ENCODE peak calls at places on chromosomes 4 and X, in six cellular contexts. L is Panc1; F is NB4; Y is body of pancreas; S is CD8-positive, alpha-beta T cell; I is osteocyte. C is an unnamed sample.

GRCh38 chrX:65537229-65537628 is 2.6 kb upstream of the LAS1L start:
- DNase-seq in L (no peak), F (no peak), Y (no peak), S (no peak), I (no peak), C (no peak)

GRCh38 chrX:69025802-69026301 is 139.4 kb downstream of the PJA1 start:
- DNase-seq in L (no peak), F (peak; percentile 47), Y (no peak), S (no peak), I (peak; percentile 67), C (no peak)

GRCh38 chr4:176834531-176834930 is 41.8 kb upstream of the VEGFC start:
- DNase-seq in L (no peak), F (no peak), Y (no peak), S (no peak), I (no peak), C (no peak)

GRCh38 chrX:41670108-41670507 is 18.7 kb upstream of the GPR34 start:
- DNase-seq in L (no peak), F (no peak), Y (no peak), S (no peak), I (no peak), C (no peak)

GRCh38 chr4:147078362-147078761 is 132.7 kb upstream of the TTC29 start:
- DNase-seq in L (no peak), F (no peak), Y (no peak), S (no peak), I (no peak), C (no peak)

GRCh38 chrX:149495573-149496071 is 9.5 kb downstream of the IDS start:
- DNase-seq in L (peak; percentile 92), F (no peak), Y (no peak), S (no peak), I (no peak), C (peak; percentile 49)

GRCh38 chr4:77025643-77026321 is 50.0 kb downstream of the CCNI start:
- DNase-seq in L (no peak), F (no peak), Y (no peak), S (no peak), I (no peak), C (no peak)

GRCh38 chr4:41560112-41560511 is 22.2 kb downstream of the LIMCH1 start:
- DNase-seq in L (no peak), F (no peak), Y (no peak), S (no peak), I (no peak), C (no peak)

GRCh38 chr4:102503831-102504786 is 3.0 kb downstream of the NFKB1 start:
- DNase-seq in L (no peak), F (peak; percentile 29), Y (no peak), S (no peak), I (no peak), C (no peak)

GRCh38 chrX:49164589-49165360 is 2.2 kb downstream of the MAGIX start:
- DNase-seq in L (no peak), F (no peak), Y (no peak), S (no peak), I (no peak), C (no peak)

GRCh38 chr4:136329042-136329662 is 1203.1 kb downstream of the PCDH18 start:
- DNase-seq in L (no peak), F (peak; percentile 2), Y (no peak), S (no peak), I (no peak), C (no peak)

GRCh38 chr4:126354784-126355183 is 1040.0 kb downstream of the FAT4 start:
- DNase-seq in L (no peak), F (no peak), Y (no peak), S (no peak), I (no peak), C (peak; percentile 1)

GRCh38 chr4:154366956-154367355 is 124.6 kb downstream of the DCHS2 start:
- DNase-seq in L (no peak), F (no peak), Y (no peak), S (no peak), I (no peak), C (no peak)

GRCh38 chrX:16310326-16310725 is 143.0 kb downstream of the MAGEB17 start:
- DNase-seq in L (no peak), F (no peak), Y (no peak), S (no peak), I (no peak), C (peak; percentile 30)

GRCh38 chrX:83529950-83530349 is 21.9 kb downstream of the POU3F4 start:
- DNase-seq in L (no peak), F (no peak), Y (no peak), S (no peak), I (no peak), C (no peak)

GRCh38 chr4:40507977-40508376 is 121.7 kb downstream of the RBM47 start:
- DNase-seq in L (no peak), F (peak; percentile 57), Y (peak; percentile 61), S (no peak), I (no peak), C (no peak)

GRCh38 chr4:38511702-38512101 is 152.3 kb upstream of the KLF3 start:
- DNase-seq in L (no peak), F (no peak), Y (no peak), S (no peak), I (no peak), C (no peak)

GRCh38 chr4:106738121-106738520 is 298.0 kb downstream of the DKK2 start:
- DNase-seq in L (no peak), F (no peak), Y (no peak), S (no peak), I (no peak), C (no peak)

GRCh38 chrX:34559325-34559724 is 97.8 kb downstream of the TMEM47 start:
- DNase-seq in L (no peak), F (peak; percentile 1), Y (no peak), S (no peak), I (no peak), C (no peak)

GRCh38 chr4:139934336-139934735 is 219.6 kb downstream of the MAML3 start:
- DNase-seq in L (no peak), F (no peak), Y (peak; percentile 16), S (no peak), I (no peak), C (no peak)

GRCh38 chrX:71282514-71283408 is 674 bp upstream of the NONO start:
- DNase-seq in L (no peak), F (no peak), Y (no peak), S (no peak), I (no peak), C (no peak)

GRCh38 chr4:123976285-123976684 is 579.7 kb downstream of the SPRY1 start:
- DNase-seq in L (no peak), F (no peak), Y (no peak), S (no peak), I (no peak), C (no peak)

GRCh38 chrX:72110051-72110926 is 21.4 kb downstream of the RTL5 start:
- DNase-seq in L (no peak), F (peak; percentile 92), Y (no peak), S (no peak), I (no peak), C (no peak)

GRCh38 chr4:158162637-158163036 is 10.2 kb downstream of the GASK1B start:
- DNase-seq in L (no peak), F (no peak), Y (no peak), S (no peak), I (no peak), C (peak; percentile 14)

GRCh38 chr4:179626687-179627086 is 2184.4 kb upstream of the AGA start:
- DNase-seq in L (no peak), F (no peak), Y (no peak), S (no peak), I (no peak), C (no peak)

DNA sequence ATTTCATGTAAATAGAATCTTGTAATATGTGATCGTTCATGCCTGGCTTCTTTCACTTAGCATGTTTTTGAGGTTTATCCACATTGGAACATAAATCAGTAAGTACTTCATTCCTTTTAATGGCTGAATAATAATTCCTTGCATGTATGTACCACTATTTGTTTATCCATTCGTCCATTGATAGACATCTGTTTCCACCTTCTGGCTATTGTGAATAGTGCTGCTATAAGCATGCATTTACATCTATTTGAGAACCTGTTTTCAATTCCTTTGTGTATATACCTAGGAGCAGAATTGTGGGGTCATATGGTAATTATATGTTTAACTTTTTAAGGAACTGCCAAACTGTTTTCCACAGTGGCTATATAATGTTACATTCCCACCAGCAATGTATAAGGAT is 356.7 kb upstream of the DIPK2B start:
- DNase-seq in L (no peak), F (peak; percentile 1), Y (no peak), S (no peak), I (no peak), C (no peak)
- TF ChIP-seq CTCF in L (peak; percentile 9), F (no peak), Y (peak; percentile 16), S (no peak), I (peak; percentile 12), C (no peak)

DNA sequence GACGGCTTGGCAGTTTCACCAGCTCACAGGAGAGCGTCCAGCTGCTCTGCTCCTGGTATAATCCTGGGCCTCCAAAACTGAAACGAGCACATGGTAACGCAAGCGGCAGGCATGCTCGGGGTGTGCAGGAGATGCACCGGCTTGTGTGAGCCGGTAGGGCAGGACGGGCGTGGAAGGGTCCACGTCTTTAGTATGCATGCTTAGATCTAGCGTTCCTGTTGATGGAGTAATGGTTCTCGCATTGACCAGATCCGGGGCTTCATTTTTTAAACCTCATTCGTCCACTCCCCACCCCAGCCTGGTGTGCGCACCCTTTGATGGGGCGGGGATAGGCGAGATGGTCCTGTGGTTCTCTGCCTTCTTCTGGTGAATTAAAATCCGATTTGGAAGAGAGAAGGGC is 39.7 kb downstream of the FAM149A start:
- DNase-seq in L (no peak), F (no peak), Y (peak; percentile 48), S (no peak), I (no peak), C (peak; percentile 48)
- TF ChIP-seq CTCF in L (no peak), F (no peak), Y (peak; percentile 29), S (no peak), I (peak; percentile 16), C (no peak)

DNA sequence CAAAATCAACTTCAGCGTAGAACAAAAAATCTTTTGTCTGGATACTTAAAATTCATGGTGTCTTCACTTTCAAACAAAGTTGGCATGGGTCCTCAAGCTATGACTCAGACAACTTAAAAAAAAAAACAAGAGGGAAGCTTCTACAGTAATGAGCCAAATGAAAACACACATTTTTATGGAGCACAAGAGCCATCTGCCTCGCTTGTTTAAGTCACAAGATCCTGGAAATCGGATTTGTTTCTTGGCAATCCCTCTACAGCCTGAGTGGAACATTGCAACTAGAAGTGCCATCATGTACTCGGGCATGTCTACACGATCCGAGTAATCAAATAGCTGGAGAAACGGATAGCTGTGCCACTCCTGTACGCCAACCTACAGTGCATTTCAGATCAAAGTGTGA is 22.6 kb downstream of the LAMP2 start:
- DNase-seq in L (no peak), F (no peak), Y (no peak), S (no peak), I (no peak), C (no peak)
- TF ChIP-seq CTCF in L (no peak), F (no peak), Y (no peak), S (no peak), I (no peak), C (no peak)

DNA sequence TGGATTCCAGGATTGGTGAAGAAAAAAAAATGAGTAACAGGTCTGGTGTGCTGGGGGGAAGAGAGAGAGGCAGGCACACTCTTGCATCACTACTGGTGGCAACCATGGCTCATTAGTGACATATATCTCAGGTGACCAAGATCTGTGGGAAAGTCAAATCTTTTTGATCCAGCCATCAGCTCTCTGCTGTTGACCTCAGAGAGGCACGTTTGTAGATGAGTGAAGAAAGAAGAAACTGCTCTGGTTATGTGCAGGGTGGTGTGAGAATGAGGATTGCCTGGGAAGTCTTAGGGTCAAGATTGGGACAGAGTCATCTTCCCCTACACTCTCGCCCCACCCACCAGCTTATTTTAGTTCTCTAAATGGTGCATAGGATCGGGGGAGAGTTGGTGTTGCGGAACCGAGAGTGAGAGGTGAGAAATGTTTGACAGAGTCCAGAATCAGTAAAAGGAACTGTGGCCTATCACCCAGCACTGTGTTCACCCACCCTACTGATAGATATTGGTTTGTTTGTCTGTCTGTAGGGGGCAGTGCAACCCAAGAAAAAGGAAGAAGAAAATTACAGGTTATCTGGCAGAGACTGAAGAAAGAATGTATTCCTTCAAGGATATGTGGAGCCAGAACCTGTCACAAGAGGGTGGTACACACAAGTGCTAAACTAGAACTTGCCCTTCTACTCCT is 21.9 kb downstream of the ARMCX6 start:
- DNase-seq in L (peak; percentile 33), F (peak; percentile 55), Y (peak; percentile 23), S (no peak), I (no peak), C (peak; percentile 64)
- TF ChIP-seq CTCF in L (peak; percentile 71), F (peak; percentile 40), Y (peak; percentile 70), S (peak; percentile 65), I (peak; percentile 72), C (no peak)